ENCODE peak calls at places on chromosomes 5 and 9, in four cellular contexts. D is naive thymus-derived CD4-positive, alpha-beta T cell; S is left ventricle myocardium inferior; F is psoas muscle. R is an unnamed sample.

GRCh38 chr5:2031581-2031980 is 148.9 kb upstream of the IRX4 start:
- DNase-seq in D (no peak), S (no peak), F (no peak), R (no peak)

GRCh38 chr5:29005386-29005785 is 1967.0 kb upstream of the CDH9 start:
- DNase-seq in D (no peak), S (no peak), F (no peak), R (no peak)

GRCh38 chr9:136426787-136427186 is 12.9 kb downstream of the INPP5E start:
- DNase-seq in D (no peak), S (no peak), F (no peak), R (no peak)

GRCh38 chr5:110536120-110537115 is 190.1 kb downstream of the TMEM232 start:
- DNase-seq in D (no peak), S (peak; percentile 16), F (no peak), R (no peak)

GRCh38 chr5:12743582-12743981 is 839.3 kb upstream of the CTNND2 start:
- DNase-seq in D (no peak), S (no peak), F (no peak), R (no peak)

GRCh38 chr5:166031926-166032325 is 2259.5 kb upstream of the WWC1 start:
- DNase-seq in D (no peak), S (no peak), F (no peak), R (no peak)

GRCh38 chr5:171092194-171092593 is 216.9 kb upstream of the TLX3 start:
- DNase-seq in D (no peak), S (no peak), F (no peak), R (peak; percentile 66)

GRCh38 chr5:127909821-127910220 is 173.7 kb upstream of the SLC12A2 start:
- DNase-seq in D (no peak), S (no peak), F (no peak), R (no peak)

GRCh38 chr9:14352549-14352948 is 38.6 kb upstream of the NFIB start:
- DNase-seq in D (no peak), S (no peak), F (no peak), R (no peak)
- H3K4me1 ChIP-seq in D (no peaks in the 10 kb centered on the region), S (peaks cover 74% of the 10 kb centered on the region), F (peaks cover 23% of the 10 kb centered on the region), R (peaks cover 3% of the 10 kb centered on the region)

GRCh38 chr5:120510098-120510634 is 46.1 kb downstream of the PRR16 start:
- DNase-seq in D (no peak), S (no peak), F (no peak), R (no peak)
- H3K4me1 ChIP-seq in D (no peaks in the 10 kb centered on the region), S (peaks cover 7% of the 10 kb centered on the region), F (no peaks in the 10 kb centered on the region), R (peaks cover 8% of the 10 kb centered on the region)

DNA sequence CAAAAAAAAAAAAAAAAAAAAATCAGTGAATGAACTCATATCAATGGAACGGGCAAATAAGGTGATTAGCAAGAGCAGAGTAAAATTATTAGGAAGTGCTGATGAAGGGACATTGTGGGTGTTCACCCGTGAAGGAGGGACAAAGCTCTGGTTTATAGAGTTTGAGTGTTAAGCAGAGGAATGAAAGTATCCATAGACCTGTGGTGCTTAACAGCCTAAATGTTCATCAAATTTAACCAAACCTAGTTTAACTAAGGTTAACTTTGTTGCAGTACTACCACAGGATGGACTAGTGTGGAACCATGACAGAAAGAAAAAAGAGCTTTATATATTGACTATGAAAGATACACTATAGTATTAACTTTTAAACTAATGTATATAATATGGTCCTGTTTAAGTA is 44.1 kb upstream of the TNFAIP8 start:
- DNase-seq in D (no peak), S (no peak), F (no peak), R (no peak)
- H3K4me1 ChIP-seq in D (peaks cover 85% of the 10 kb centered on the region), S (peaks cover 16% of the 10 kb centered on the region), F (no peaks in the 10 kb centered on the region), R (peaks cover 45% of the 10 kb centered on the region)

GRCh38 chr9:130215341-130216119 is 43.3 kb downstream of the NCS1 start:
- DNase-seq in D (no peak), S (no peak), F (no peak), R (no peak)

GRCh38 chr9:130214921-130215320 is 42.7 kb downstream of the NCS1 start:
- DNase-seq in D (no peak), S (no peak), F (no peak), R (no peak)

GRCh38 chr9:130212543-130213297 is 40.5 kb downstream of the NCS1 start:
- DNase-seq in D (no peak), S (no peak), F (no peak), R (no peak)

GRCh38 chr9:130211548-130212226 is 39.5 kb downstream of the NCS1 start:
- DNase-seq in D (no peak), S (no peak), F (no peak), R (no peak)

DNA sequence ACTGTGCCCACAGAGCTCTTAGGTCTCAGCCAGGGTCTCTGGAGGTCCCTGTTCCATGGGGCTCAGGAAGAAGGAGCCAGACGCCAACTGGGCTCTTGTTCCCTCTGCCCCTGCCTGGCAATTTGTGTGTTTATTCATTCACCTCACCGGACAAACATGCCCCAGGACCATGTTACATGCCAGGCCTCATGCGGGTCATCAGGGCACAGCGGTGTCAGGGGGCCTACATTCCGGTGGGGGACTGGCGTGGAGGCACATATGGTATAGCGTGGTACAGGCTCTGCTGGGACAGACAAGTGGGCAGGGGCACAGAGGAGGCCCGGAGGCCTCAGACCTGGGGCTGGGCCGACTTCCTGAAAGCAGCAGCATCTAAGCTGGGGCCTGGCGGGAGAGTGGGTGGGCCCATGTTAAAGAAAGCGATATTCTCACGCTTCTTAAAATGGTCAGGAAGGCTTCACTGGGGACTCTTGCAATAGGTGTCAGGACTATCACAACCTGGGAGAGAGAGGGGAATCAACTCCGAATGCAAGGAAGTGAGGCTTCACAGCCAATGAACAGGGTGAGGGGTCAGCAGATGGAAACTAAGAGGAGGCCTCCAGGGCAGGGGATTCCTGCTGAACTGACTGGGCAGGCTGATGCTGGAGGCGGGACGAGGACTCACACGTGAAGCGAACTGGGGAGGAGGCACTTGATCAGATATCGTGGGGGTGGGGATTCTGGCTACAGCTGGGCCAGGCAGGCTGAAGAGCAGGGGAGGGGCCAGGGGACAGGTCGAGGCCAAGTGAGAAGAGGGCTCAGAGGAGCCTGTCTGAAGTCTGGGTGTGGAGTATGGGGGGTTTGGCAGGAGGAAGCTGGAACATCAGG is 41.9 kb downstream of the NCS1 start:
- DNase-seq in D (no peak), S (no peak), F (no peak), R (no peak)
- H3K4me1 ChIP-seq in D (no peaks in the 10 kb centered on the region), S (no peaks in the 10 kb centered on the region), F (no peaks in the 10 kb centered on the region), R (no peaks in the 10 kb centered on the region)

DNA sequence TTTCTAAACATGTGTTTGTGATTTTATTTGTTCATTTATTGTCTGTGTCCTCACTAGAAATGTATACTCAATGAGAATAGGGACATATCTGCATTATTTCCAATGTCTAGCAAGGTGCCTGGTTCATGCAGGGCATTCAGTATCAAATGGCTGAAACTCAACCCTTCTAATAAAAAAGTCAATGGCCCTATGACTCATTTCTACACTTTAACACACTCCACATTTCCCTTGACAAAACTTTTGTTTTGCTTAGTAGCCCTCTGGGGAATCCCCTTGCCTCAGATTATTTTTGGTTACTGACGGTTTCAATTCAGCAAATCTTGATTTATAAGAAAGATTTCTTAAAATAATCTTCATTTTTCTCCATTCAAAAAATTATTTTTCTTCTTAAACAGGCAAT is 206.0 kb upstream of the DMRTA1 start:
- DNase-seq in D (no peak), S (no peak), F (no peak), R (no peak)
- H3K4me1 ChIP-seq in D (no peaks in the 10 kb centered on the region), S (no peaks in the 10 kb centered on the region), F (no peaks in the 10 kb centered on the region), R (peaks cover 53% of the 10 kb centered on the region)

DNA sequence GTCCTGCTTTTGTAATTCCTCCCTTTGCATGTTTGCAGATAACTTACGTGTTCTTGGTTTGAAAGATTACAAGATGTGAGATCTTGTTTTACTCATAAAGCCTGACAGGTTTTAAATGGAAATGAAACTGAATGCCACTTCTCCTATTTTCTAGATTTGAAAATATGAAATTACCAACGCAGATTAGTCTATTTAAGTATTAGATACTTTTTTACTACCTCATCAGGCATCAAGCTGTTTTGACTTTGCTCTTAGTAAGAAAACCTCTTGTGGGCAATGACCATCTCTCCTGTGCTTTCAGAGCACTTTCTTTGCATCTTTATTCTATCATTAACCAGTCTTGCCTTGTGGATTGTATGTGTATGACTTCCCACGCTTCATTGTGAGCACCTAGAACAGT is 3.5 kb downstream of the DMXL1 start:
- DNase-seq in D (no peak), S (no peak), F (no peak), R (no peak)
- H3K4me1 ChIP-seq in D (peaks cover 24% of the 10 kb centered on the region), S (peaks cover 83% of the 10 kb centered on the region), F (peaks cover 46% of the 10 kb centered on the region), R (peaks cover 13% of the 10 kb centered on the region)

GRCh38 chr5:143248391-143248790 is 155.1 kb downstream of the NR3C1 start:
- DNase-seq in D (no peak), S (no peak), F (no peak), R (no peak)

GRCh38 chr5:143249851-143250250 is 153.6 kb downstream of the NR3C1 start:
- DNase-seq in D (no peak), S (no peak), F (no peak), R (no peak)

GRCh38 chr5:143251175-143251574 is 152.3 kb downstream of the NR3C1 start:
- DNase-seq in D (no peak), S (no peak), F (no peak), R (no peak)

GRCh38 chr5:143247134-143247815 is 156.2 kb downstream of the NR3C1 start:
- DNase-seq in D (no peak), S (no peak), F (no peak), R (no peak)

GRCh38 chr5:143248822-143249579 is 154.5 kb downstream of the NR3C1 start:
- DNase-seq in D (no peak), S (no peak), F (no peak), R (peak; percentile 47)
- H3K4me1 ChIP-seq in D (no peaks in the 10 kb centered on the region), S (peaks cover 9% of the 10 kb centered on the region), F (peaks cover 42% of the 10 kb centered on the region), R (peaks cover 46% of the 10 kb centered on the region)

R was measured in SJSA1.